ENCODE peak calls at places on chromosomes 2 and 18, in four cellular contexts. U is stomach, D is IMR-90, M is astrocyte of the spinal cord. O is an unnamed sample.

GRCh38 chr18:23924813-23925212 is 89.7 kb upstream of the TTC39C start:
- DNase-seq in U (no peak), D (peak; percentile 50), M (peak; percentile 50), O (no peak)

GRCh38 chr2:127606594-127607398 is 39.2 kb upstream of the GPR17 start:
- DNase-seq in U (peak; percentile 14), D (no peak), M (no peak), O (no peak)

GRCh38 chr18:44682181-44682870 is 1.6 kb downstream of the SETBP1 start:
- DNase-seq in U (no peak), D (no peak), M (no peak), O (no peak)

GRCh38 chr2:5520352-5520996 is 171.7 kb upstream of the SOX11 start:
- DNase-seq in U (no peak), D (peak; percentile 4), M (peak; percentile 58), O (no peak)

GRCh38 chr2:88856409-88857135 is 165.1 kb downstream of the RPIA start:
- DNase-seq in U (no peak), D (no peak), M (no peak), O (no peak)

GRCh38 chr2:182228073-182228473 is 198.8 kb downstream of the PDE1A start:
- DNase-seq in U (no peak), D (no peak), M (no peak), O (no peak)

GRCh38 chr2:37390777-37391176 is 46.3 kb downstream of the QPCT start:
- DNase-seq in U (no peak), D (no peak), M (no peak), O (no peak)

GRCh38 chr2:9547272-9547991 is 8.2 kb downstream of the ADAM17 start:
- DNase-seq in U (no peak), D (peak; percentile 45), M (peak; percentile 89), O (no peak)

GRCh38 chr2:130957920-130958319 is 121.2 kb downstream of the ARHGEF4 start:
- DNase-seq in U (no peak), D (no peak), M (no peak), O (no peak)

GRCh38 chr18:62521588-62521987 is 1.2 kb upstream of the ZCCHC2 start:
- DNase-seq in U (no peak), D (no peak), M (no peak), O (no peak)

GRCh38 chr2:28613616-28614501 is 118.0 kb downstream of the PLB1 start:
- DNase-seq in U (no peak), D (peak; percentile 92), M (peak; percentile 99), O (no peak)

GRCh38 chr2:225177098-225177497 is 134.8 kb upstream of the DOCK10 start:
- DNase-seq in U (no peak), D (peak; percentile 79), M (peak; percentile 39), O (peak; percentile 47)

GRCh38 chr18:21146016-21146415 is 34.4 kb upstream of the ROCK1 start:
- DNase-seq in U (no peak), D (peak; percentile 11), M (no peak), O (no peak)

GRCh38 chr2:238821391-238821790 is 26.5 kb upstream of the TWIST2 start:
- DNase-seq in U (no peak), D (peak; percentile 39), M (no peak), O (peak; percentile 46)

GRCh38 chr2:81767173-81767720 is 1462.7 kb upstream of the LRRTM1 start:
- DNase-seq in U (no peak), D (peak; percentile 4), M (no peak), O (no peak)

GRCh38 chr2:13252615-13253014 is 535.9 kb downstream of the TRIB2 start:
- DNase-seq in U (no peak), D (no peak), M (no peak), O (no peak)

GRCh38 chr2:185676316-185676715 is 62.3 kb upstream of the FSIP2 start:
- DNase-seq in U (no peak), D (no peak), M (no peak), O (no peak)

GRCh38 chr2:96505231-96505889 is at the start of gene NEURL3:
- DNase-seq in U (no peak), D (peak; percentile 74), M (peak; percentile 15), O (peak; percentile 9)

GRCh38 chr2:72103690-72104089 is 44.0 kb downstream of the CYP26B1 start:
- DNase-seq in U (no peak), D (no peak), M (no peak), O (no peak)

GRCh38 chr2:10079192-10079930 is 850 bp downstream of the CYS1 start:
- DNase-seq in U (no peak), D (peak; percentile 58), M (peak; percentile 88), O (no peak)

GRCh38 chr2:175063741-175064140 is 58.6 kb upstream of the CHN1 start:
- DNase-seq in U (no peak), D (peak; percentile 32), M (no peak), O (no peak)

GRCh38 chr18:53056064-53056463 is 716.1 kb downstream of the DCC start:
- DNase-seq in U (no peak), D (no peak), M (no peak), O (no peak)

GRCh38 chr2:63643486-63643885 is 54.7 kb downstream of the MDH1 start:
- DNase-seq in U (no peak), D (no peak), M (no peak), O (no peak)

GRCh38 chr2:71457959-71458322 is 4.6 kb downstream of the DYSF start:
- DNase-seq in U (no peak), D (no peak), M (no peak), O (no peak)

GRCh38 chr2:83365476-83365875 is 1093.6 kb downstream of the SUCLG1 start:
- DNase-seq in U (no peak), D (no peak), M (no peak), O (no peak)

GRCh38 chr18:34023471-34023870 is 201.2 kb downstream of the NOL4 start:
- DNase-seq in U (no peak), D (peak; percentile 4), M (peak; percentile 59), O (no peak)

GRCh38 chr18:39960545-39960944 is 1994.5 kb upstream of the PIK3C3 start:
- DNase-seq in U (no peak), D (peak; percentile 21), M (peak; percentile 45), O (no peak)

DNA sequence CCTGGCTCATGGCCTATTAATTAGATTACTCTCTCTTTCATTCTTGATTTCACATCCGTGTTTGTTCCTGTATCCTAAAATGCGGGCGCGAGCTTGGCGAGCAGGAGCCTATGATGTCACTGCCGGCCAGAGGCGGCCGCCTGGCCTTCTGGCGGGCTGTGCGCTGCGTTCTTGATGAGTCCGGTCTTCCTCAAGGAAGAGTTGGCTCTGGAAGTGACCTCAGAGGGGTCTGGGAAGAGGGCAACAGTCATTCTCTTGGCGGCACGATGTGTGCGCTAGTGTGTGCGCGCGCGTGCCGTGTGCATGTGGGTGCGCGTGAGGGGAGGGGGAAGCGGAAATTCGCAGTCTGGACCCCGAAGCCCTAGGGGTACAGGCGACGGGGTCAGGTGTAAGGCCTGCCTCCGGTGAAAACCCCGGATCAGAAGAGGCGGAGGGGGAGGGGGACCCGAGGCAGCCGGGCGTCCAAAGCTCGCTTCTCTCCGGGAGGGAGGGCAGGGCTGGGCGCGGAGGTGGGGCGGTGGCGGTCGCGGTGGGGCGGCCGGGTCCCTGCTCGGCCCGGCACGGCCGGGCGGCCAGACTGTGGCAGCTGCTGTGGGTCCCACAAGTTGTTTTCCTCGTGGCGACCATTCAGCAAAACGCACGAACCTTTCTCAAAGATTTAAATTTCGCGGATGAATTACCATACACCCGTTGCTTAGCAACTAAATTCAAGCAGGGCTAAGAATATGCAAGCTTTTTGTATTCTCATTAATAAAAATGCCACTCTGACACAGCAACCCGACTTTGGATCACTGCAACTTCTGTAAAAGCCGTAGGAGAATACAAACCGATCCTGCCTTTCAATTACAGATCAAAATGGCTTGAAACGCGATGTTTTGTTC is 8.4 kb downstream of the POU3F3 start:
- DNase-seq in U (no peak), D (no peak), M (peak; percentile 76), O (no peak)
- H3K4me3 ChIP-seq in U (peak overlapping the region; percentile 23), D (no peak overlapping the region), M (peak overlapping the region; percentile 39), O (no peak overlapping the region)

GRCh38 chr2:205056066-205056678 is 510.9 kb downstream of the PARD3B start:
- DNase-seq in U (no peak), D (peak; percentile 17), M (no peak), O (no peak)
- H3K4me3 ChIP-seq in U (no peak overlapping the region), D (peak overlapping the region; percentile 53), M (no peak overlapping the region), O (peak overlapping the region; percentile 34)

DNA sequence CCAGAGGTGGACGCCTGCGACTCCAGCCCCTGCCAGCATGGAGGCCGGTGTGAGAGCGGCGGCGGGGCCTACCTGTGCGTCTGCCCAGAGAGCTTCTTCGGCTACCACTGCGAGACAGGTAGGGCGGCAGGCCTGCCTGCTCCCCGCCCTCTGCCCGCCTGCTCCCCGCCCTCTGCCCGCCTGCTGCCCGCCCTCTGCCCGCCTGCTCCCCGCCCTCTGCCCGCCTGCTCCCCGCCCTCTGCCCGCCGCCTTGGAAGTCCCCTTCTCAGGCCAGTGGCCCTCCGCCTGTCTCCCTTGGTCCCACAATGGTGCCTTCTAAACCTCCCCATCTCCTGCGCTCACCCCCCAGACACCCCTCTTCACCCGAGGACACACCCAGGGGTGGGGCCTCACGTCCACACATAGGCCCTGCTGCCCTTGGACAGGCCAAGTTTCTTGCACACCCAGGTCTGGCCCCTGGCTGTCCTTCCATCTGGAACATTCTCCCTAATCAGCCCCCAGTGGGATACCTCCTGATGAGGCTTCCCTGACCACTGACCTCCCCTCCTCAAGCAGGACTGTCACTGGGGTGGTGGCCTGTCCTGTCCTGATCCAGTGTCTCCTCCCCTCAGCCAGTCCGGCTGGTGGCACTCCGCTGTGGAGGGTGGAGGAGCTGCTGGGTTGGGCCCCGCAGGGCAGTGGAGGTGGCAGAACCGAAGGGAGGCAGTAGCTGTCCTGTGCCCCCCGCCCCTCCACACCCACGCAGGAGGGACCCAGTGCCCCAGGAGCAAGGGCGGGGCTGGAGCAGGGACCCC is 37.9 kb downstream of the MTERF4 start:
- DNase-seq in U (peak; percentile 68), D (no peak), M (no peak), O (no peak)
- H3K4me3 ChIP-seq in U (peak overlapping the region; percentile 25), D (no peak overlapping the region), M (no peak overlapping the region), O (no peak overlapping the region)

GRCh38 chr18:48958951-48959350 is 8.2 kb upstream of the SMAD7 start:
- DNase-seq in U (no peak), D (no peak), M (no peak), O (no peak)

GRCh38 chr18:48961547-48961946 is 10.8 kb upstream of the SMAD7 start:
- DNase-seq in U (no peak), D (peak; percentile 52), M (no peak), O (no peak)

GRCh38 chr18:48959551-48959920 is 8.8 kb upstream of the SMAD7 start:
- DNase-seq in U (no peak), D (no peak), M (no peak), O (no peak)

GRCh38 chr18:48962252-48962856 is 11.6 kb upstream of the SMAD7 start:
- DNase-seq in U (no peak), D (no peak), M (no peak), O (no peak)

DNA sequence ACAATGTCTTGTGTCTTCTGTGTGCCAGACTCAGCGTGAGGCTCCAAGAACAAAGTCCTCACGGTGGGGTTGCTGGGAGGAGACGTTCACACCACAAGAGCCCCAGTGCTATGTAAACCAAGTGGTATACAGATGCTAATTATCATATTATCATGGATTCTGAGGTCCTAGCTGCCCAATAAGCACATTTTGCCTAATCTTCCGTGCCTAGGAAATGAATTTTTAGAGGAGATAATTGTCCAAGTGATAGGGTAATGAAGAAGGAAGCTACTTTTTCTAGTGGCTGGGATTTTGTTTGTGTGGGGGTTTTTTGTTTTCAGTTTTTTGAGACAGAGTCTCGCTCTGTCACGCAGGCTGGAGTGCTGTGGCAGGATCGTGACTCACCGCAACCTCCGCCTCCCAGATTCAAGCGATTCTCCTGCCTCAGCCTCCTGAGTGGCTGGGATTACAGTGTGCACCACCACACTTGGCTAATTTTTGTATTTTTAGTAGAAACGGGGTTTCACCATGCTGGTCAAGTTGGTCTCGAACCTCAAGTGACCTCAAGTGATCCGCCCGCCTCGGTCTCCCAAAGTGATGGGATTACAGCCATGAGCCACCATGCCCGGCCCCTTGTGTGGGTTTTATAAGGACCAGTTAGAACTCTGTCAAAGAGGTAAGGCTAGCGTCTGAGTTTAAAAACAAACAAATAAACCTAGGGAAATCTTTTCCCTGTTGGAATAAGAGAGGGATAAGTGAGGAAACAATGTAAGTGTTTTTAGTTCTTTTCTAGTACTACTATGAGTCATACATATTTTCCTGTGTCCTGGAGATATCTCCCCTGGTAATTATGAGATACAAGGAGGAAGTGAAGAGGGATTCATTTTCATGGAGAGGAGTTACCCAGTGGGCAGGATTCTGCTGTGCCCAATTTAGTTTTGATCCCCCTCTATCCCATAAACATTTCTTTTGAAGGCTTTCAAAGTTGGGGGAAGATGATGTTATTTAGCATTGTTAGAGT is 9.5 kb upstream of the SMAD7 start:
- DNase-seq in U (no peak), D (peak; percentile 61), M (no peak), O (no peak)
- H3K4me3 ChIP-seq in U (no peak overlapping the region), D (no peak overlapping the region), M (no peak overlapping the region), O (no peak overlapping the region)

O was measured in AG04449.